ENCODE peak calls at places on chromosomes 12 and 14, in nine cellular contexts. One of them, this sample, is unnamed.
A peak's percentile ranks its signal among the peaks of the same experiment; 100 is the strongest.

GRCh38 chr12:45730842-45731336 is 1.4 kb downstream of the ARID2 start:
- DNase-seq in hepatocyte: no peak
- DNase-seq in brain microvascular endothelial cell: peak; percentile 11
- DNase-seq in retinal pigment epithelial cell: no peak
- DNase-seq in astrocyte of the cerebellum: no peak
- DNase-seq in GM12865: peak; percentile 59
- DNase-seq in esophagus muscularis mucosa: no peak
- DNase-seq in A549: no peak
- DNase-seq in stomach: no peak
- DNase-seq in this sample: no peak

GRCh38 chr12:63945777-63946176 is 101.3 kb downstream of the SRGAP1 start:
- DNase-seq in hepatocyte: no peak
- DNase-seq in brain microvascular endothelial cell: no peak
- DNase-seq in retinal pigment epithelial cell: no peak
- DNase-seq in astrocyte of the cerebellum: no peak
- DNase-seq in GM12865: no peak
- DNase-seq in esophagus muscularis mucosa: no peak
- DNase-seq in A549: no peak
- DNase-seq in stomach: no peak
- DNase-seq in this sample: no peak

GRCh38 chr14:24224618-24225071 is 7.5 kb downstream of the NEDD8 start:
- DNase-seq in hepatocyte: no peak
- DNase-seq in brain microvascular endothelial cell: peak; percentile 78
- DNase-seq in retinal pigment epithelial cell: peak; percentile 47
- DNase-seq in astrocyte of the cerebellum: peak; percentile 66
- DNase-seq in GM12865: no peak
- DNase-seq in esophagus muscularis mucosa: no peak
- DNase-seq in A549: no peak
- DNase-seq in stomach: no peak
- DNase-seq in this sample: no peak

GRCh38 chr12:104115587-104115975 is 22.4 kb downstream of the NFYB start:
- DNase-seq in hepatocyte: no peak
- DNase-seq in brain microvascular endothelial cell: no peak
- DNase-seq in retinal pigment epithelial cell: no peak
- DNase-seq in astrocyte of the cerebellum: no peak
- DNase-seq in GM12865: no peak
- DNase-seq in esophagus muscularis mucosa: no peak
- DNase-seq in A549: no peak
- DNase-seq in stomach: no peak
- DNase-seq in this sample: no peak

GRCh38 chr12:92185052-92185451 is 39.4 kb upstream of the BTG1 start:
- DNase-seq in hepatocyte: no peak
- DNase-seq in brain microvascular endothelial cell: no peak
- DNase-seq in retinal pigment epithelial cell: no peak
- DNase-seq in astrocyte of the cerebellum: no peak
- DNase-seq in GM12865: peak; percentile 86
- DNase-seq in esophagus muscularis mucosa: no peak
- DNase-seq in A549: no peak
- DNase-seq in stomach: no peak
- DNase-seq in this sample: no peak

GRCh38 chr14:74265312-74265965 is 26.2 kb downstream of the VSX2 start:
- DNase-seq in hepatocyte: no peak
- DNase-seq in brain microvascular endothelial cell: no peak
- DNase-seq in retinal pigment epithelial cell: no peak
- DNase-seq in astrocyte of the cerebellum: no peak
- DNase-seq in GM12865: no peak
- DNase-seq in esophagus muscularis mucosa: no peak
- DNase-seq in A549: no peak
- DNase-seq in stomach: no peak
- DNase-seq in this sample: no peak

GRCh38 chr12:78683626-78684025 is 180.9 kb upstream of the SYT1 start:
- DNase-seq in hepatocyte: no peak
- DNase-seq in brain microvascular endothelial cell: no peak
- DNase-seq in retinal pigment epithelial cell: no peak
- DNase-seq in astrocyte of the cerebellum: no peak
- DNase-seq in GM12865: no peak
- DNase-seq in esophagus muscularis mucosa: no peak
- DNase-seq in A549: no peak
- DNase-seq in stomach: no peak
- DNase-seq in this sample: no peak

GRCh38 chr12:94073441-94074051 is 74.8 kb upstream of the PLXNC1 start:
- DNase-seq in hepatocyte: no peak
- DNase-seq in brain microvascular endothelial cell: no peak
- DNase-seq in retinal pigment epithelial cell: no peak
- DNase-seq in astrocyte of the cerebellum: no peak
- DNase-seq in GM12865: no peak
- DNase-seq in esophagus muscularis mucosa: no peak
- DNase-seq in A549: no peak
- DNase-seq in stomach: no peak
- DNase-seq in this sample: no peak

GRCh38 chr12:94140556-94140955 is 7.8 kb upstream of the PLXNC1 start:
- DNase-seq in hepatocyte: peak; percentile 27
- DNase-seq in brain microvascular endothelial cell: no peak
- DNase-seq in retinal pigment epithelial cell: no peak
- DNase-seq in astrocyte of the cerebellum: no peak
- DNase-seq in GM12865: peak; percentile 67
- DNase-seq in esophagus muscularis mucosa: no peak
- DNase-seq in A549: no peak
- DNase-seq in stomach: peak; percentile 28
- DNase-seq in this sample: peak; percentile 48

GRCh38 chr14:63713765-63714164 is 14.1 kb downstream of the SGPP1 start:
- DNase-seq in hepatocyte: no peak
- DNase-seq in brain microvascular endothelial cell: peak; percentile 28
- DNase-seq in retinal pigment epithelial cell: peak; percentile 68
- DNase-seq in astrocyte of the cerebellum: peak; percentile 20
- DNase-seq in GM12865: no peak
- DNase-seq in esophagus muscularis mucosa: no peak
- DNase-seq in A549: no peak
- DNase-seq in stomach: no peak
- DNase-seq in this sample: no peak

GRCh38 chr12:21607701-21608100 is 3.1 kb upstream of the GYS2 start:
- DNase-seq in hepatocyte: peak; percentile 12
- DNase-seq in brain microvascular endothelial cell: no peak
- DNase-seq in retinal pigment epithelial cell: no peak
- DNase-seq in astrocyte of the cerebellum: peak; percentile 11
- DNase-seq in GM12865: no peak
- DNase-seq in esophagus muscularis mucosa: no peak
- DNase-seq in A549: no peak
- DNase-seq in stomach: no peak
- DNase-seq in this sample: no peak

GRCh38 chr12:66403746-66404145 is 101.5 kb downstream of the HELB start:
- DNase-seq in hepatocyte: no peak
- DNase-seq in brain microvascular endothelial cell: no peak
- DNase-seq in retinal pigment epithelial cell: no peak
- DNase-seq in astrocyte of the cerebellum: no peak
- DNase-seq in GM12865: peak; percentile 42
- DNase-seq in esophagus muscularis mucosa: no peak
- DNase-seq in A549: no peak
- DNase-seq in stomach: no peak
- DNase-seq in this sample: no peak

GRCh38 chr12:81520064-81520945 is 238.8 kb downstream of the PPFIA2 start:
- DNase-seq in hepatocyte: no peak
- DNase-seq in brain microvascular endothelial cell: no peak
- DNase-seq in retinal pigment epithelial cell: no peak
- DNase-seq in astrocyte of the cerebellum: no peak
- DNase-seq in GM12865: peak; percentile 10
- DNase-seq in esophagus muscularis mucosa: no peak
- DNase-seq in A549: no peak
- DNase-seq in stomach: no peak
- DNase-seq in this sample: no peak

GRCh38 chr12:30515351-30515750 is 180.3 kb downstream of the IPO8 start:
- DNase-seq in hepatocyte: peak; percentile 30
- DNase-seq in brain microvascular endothelial cell: no peak
- DNase-seq in retinal pigment epithelial cell: no peak
- DNase-seq in astrocyte of the cerebellum: peak; percentile 29
- DNase-seq in GM12865: no peak
- DNase-seq in esophagus muscularis mucosa: no peak
- DNase-seq in A549: no peak
- DNase-seq in stomach: no peak
- DNase-seq in this sample: no peak
- TF ChIP-seq CTCF in hepatocyte: peak; percentile 62
- TF ChIP-seq CTCF in brain microvascular endothelial cell: no peak
- TF ChIP-seq CTCF in retinal pigment epithelial cell: peak; percentile 27
- TF ChIP-seq CTCF in astrocyte of the cerebellum: peak; percentile 20
- TF ChIP-seq CTCF in GM12865: no peak
- TF ChIP-seq CTCF in esophagus muscularis mucosa: peak; percentile 2
- TF ChIP-seq CTCF in A549: peak; percentile 32
- TF ChIP-seq CTCF in stomach: no peak
- TF ChIP-seq CTCF in this sample: no peak

GRCh38 chr14:72810201-72810600 is 83.7 kb downstream of the DPF3 start:
- DNase-seq in hepatocyte: no peak
- DNase-seq in brain microvascular endothelial cell: no peak
- DNase-seq in retinal pigment epithelial cell: no peak
- DNase-seq in astrocyte of the cerebellum: no peak
- DNase-seq in GM12865: no peak
- DNase-seq in esophagus muscularis mucosa: no peak
- DNase-seq in A549: no peak
- DNase-seq in stomach: no peak
- DNase-seq in this sample: no peak

GRCh38 chr14:72815459-72815858 is 78.4 kb downstream of the DPF3 start:
- DNase-seq in hepatocyte: no peak
- DNase-seq in brain microvascular endothelial cell: no peak
- DNase-seq in retinal pigment epithelial cell: no peak
- DNase-seq in astrocyte of the cerebellum: no peak
- DNase-seq in GM12865: no peak
- DNase-seq in esophagus muscularis mucosa: no peak
- DNase-seq in A549: no peak
- DNase-seq in stomach: no peak
- DNase-seq in this sample: no peak

GRCh38 chr14:72808564-72808963 is 85.3 kb downstream of the DPF3 start:
- DNase-seq in hepatocyte: no peak
- DNase-seq in brain microvascular endothelial cell: no peak
- DNase-seq in retinal pigment epithelial cell: no peak
- DNase-seq in astrocyte of the cerebellum: peak; percentile 76
- DNase-seq in GM12865: no peak
- DNase-seq in esophagus muscularis mucosa: no peak
- DNase-seq in A549: no peak
- DNase-seq in stomach: no peak
- DNase-seq in this sample: no peak

GRCh38 chr14:72809063-72809462 is 84.8 kb downstream of the DPF3 start:
- DNase-seq in hepatocyte: no peak
- DNase-seq in brain microvascular endothelial cell: no peak
- DNase-seq in retinal pigment epithelial cell: no peak
- DNase-seq in astrocyte of the cerebellum: no peak
- DNase-seq in GM12865: no peak
- DNase-seq in esophagus muscularis mucosa: no peak
- DNase-seq in A549: no peak
- DNase-seq in stomach: no peak
- DNase-seq in this sample: no peak

GRCh38 chr14:72812292-72812851 is 81.5 kb downstream of the DPF3 start:
- DNase-seq in hepatocyte: no peak
- DNase-seq in brain microvascular endothelial cell: no peak
- DNase-seq in retinal pigment epithelial cell: no peak
- DNase-seq in astrocyte of the cerebellum: no peak
- DNase-seq in GM12865: no peak
- DNase-seq in esophagus muscularis mucosa: no peak
- DNase-seq in A549: no peak
- DNase-seq in stomach: peak; percentile 27
- DNase-seq in this sample: no peak
- TF ChIP-seq CTCF in hepatocyte: no peak
- TF ChIP-seq CTCF in brain microvascular endothelial cell: no peak
- TF ChIP-seq CTCF in retinal pigment epithelial cell: no peak
- TF ChIP-seq CTCF in astrocyte of the cerebellum: no peak
- TF ChIP-seq CTCF in GM12865: no peak
- TF ChIP-seq CTCF in esophagus muscularis mucosa: no peak
- TF ChIP-seq CTCF in A549: no peak
- TF ChIP-seq CTCF in stomach: no peak
- TF ChIP-seq CTCF in this sample: no peak

GRCh38 chr12:116955382-116956021 is 44.8 kb downstream of the FBXW8 start:
- DNase-seq in hepatocyte: peak; percentile 74
- DNase-seq in brain microvascular endothelial cell: no peak
- DNase-seq in retinal pigment epithelial cell: no peak
- DNase-seq in astrocyte of the cerebellum: no peak
- DNase-seq in GM12865: peak; percentile 24
- DNase-seq in esophagus muscularis mucosa: no peak
- DNase-seq in A549: peak; percentile 25
- DNase-seq in stomach: peak; percentile 83
- DNase-seq in this sample: no peak
- TF ChIP-seq CTCF in hepatocyte: peak; percentile 43
- TF ChIP-seq CTCF in brain microvascular endothelial cell: no peak
- TF ChIP-seq CTCF in retinal pigment epithelial cell: peak; percentile 2
- TF ChIP-seq CTCF in astrocyte of the cerebellum: no peak
- TF ChIP-seq CTCF in GM12865: no peak
- TF ChIP-seq CTCF in esophagus muscularis mucosa: no peak
- TF ChIP-seq CTCF in A549: peak; percentile 29
- TF ChIP-seq CTCF in stomach: no peak
- TF ChIP-seq CTCF in this sample: peak; percentile 21

GRCh38 chr12:124780336-124780735 is 83.3 kb downstream of the SCARB1 start:
- DNase-seq in hepatocyte: no peak
- DNase-seq in brain microvascular endothelial cell: no peak
- DNase-seq in retinal pigment epithelial cell: no peak
- DNase-seq in astrocyte of the cerebellum: no peak
- DNase-seq in GM12865: no peak
- DNase-seq in esophagus muscularis mucosa: no peak
- DNase-seq in A549: no peak
- DNase-seq in stomach: no peak
- DNase-seq in this sample: no peak
- TF ChIP-seq CTCF in hepatocyte: no peak
- TF ChIP-seq CTCF in brain microvascular endothelial cell: peak; percentile 6
- TF ChIP-seq CTCF in retinal pigment epithelial cell: peak; percentile 2
- TF ChIP-seq CTCF in astrocyte of the cerebellum: no peak
- TF ChIP-seq CTCF in GM12865: no peak
- TF ChIP-seq CTCF in esophagus muscularis mucosa: no peak
- TF ChIP-seq CTCF in A549: no peak
- TF ChIP-seq CTCF in stomach: no peak
- TF ChIP-seq CTCF in this sample: no peak

DNA sequence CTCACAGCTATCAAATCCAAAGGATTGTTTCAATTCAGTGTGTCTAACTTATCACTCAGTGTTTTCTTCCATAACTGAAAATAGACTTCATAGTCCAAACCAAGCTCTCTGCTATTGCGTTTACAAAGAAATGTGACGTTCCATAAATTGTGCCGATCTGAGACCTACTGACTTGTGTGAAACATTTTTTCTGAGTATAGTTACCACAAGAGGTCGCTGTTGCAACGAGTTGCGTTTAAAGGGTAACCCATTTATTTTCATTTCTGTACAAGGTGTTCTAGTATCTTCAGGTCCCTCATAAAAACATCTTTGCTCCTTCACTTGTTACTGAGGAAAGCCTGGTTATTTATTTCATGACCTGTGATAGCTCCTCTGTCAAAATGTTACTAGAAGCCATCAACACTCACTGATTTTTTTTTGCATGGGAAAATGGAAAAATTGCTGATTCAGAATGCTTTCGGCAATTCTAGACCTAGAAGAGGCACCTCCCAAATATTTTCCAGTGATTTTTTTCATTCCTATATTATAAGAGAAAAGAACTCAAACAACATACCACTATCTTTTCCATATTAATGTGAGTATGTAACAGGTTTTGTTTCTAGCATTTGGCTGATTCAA is 60.9 kb upstream of the OR4E1 start:
- DNase-seq in hepatocyte: peak; percentile 80
- DNase-seq in brain microvascular endothelial cell: peak; percentile 34
- DNase-seq in retinal pigment epithelial cell: no peak
- DNase-seq in astrocyte of the cerebellum: peak; percentile 1
- DNase-seq in GM12865: peak; percentile 68
- DNase-seq in esophagus muscularis mucosa: no peak
- DNase-seq in A549: peak; percentile 2
- DNase-seq in stomach: no peak
- DNase-seq in this sample: peak; percentile 35
- TF ChIP-seq CTCF in hepatocyte: peak; percentile 69
- TF ChIP-seq CTCF in brain microvascular endothelial cell: peak; percentile 42
- TF ChIP-seq CTCF in retinal pigment epithelial cell: peak; percentile 65
- TF ChIP-seq CTCF in astrocyte of the cerebellum: peak; percentile 51
- TF ChIP-seq CTCF in GM12865: peak; percentile 58
- TF ChIP-seq CTCF in esophagus muscularis mucosa: peak; percentile 30
- TF ChIP-seq CTCF in A549: peak; percentile 57
- TF ChIP-seq CTCF in stomach: no peak
- TF ChIP-seq CTCF in this sample: peak; percentile 49